ENCODE peak calls at places on chromosomes 2 and 18, in four cellular contexts. R is GM12878, C is K562, M is SK-N-SH. A is an unnamed sample.

GRCh38 chr18:61869631-61870030 is 23.2 kb downstream of the RNF152 start:
- DNase-seq in M (no peak), C (no peak), R (no peak), A (no peak)

GRCh38 chr2:231795525-231796327 is 9.5 kb downstream of the COPS7B start:
- DNase-seq in R (no peak), C (peak; percentile 11), M (peak; percentile 78), A (no peak)

GRCh38 chr2:227471924-227472264 is at the start of gene AGFG1:
- DNase-seq in C (peak; percentile 87), M (peak; percentile 96), R (no peak), A (peak; percentile 96)

GRCh38 chr2:230473378-230473777 is 57.4 kb downstream of the SP100 start:
- DNase-seq in M (no peak), C (no peak), R (no peak), A (no peak)

GRCh38 chr18:67260841-67261240 is 255.7 kb downstream of the DSEL start:
- DNase-seq in C (no peak), R (no peak), M (no peak), A (no peak)

GRCh38 chr18:33849731-33850130 is 271.7 kb downstream of the ASXL3 start:
- DNase-seq in M (no peak), C (no peak), R (no peak), A (no peak)

GRCh38 chr2:127083819-127084503 is 23.0 kb downstream of the BIN1 start:
- DNase-seq in C (no peak), M (no peak), R (no peak), A (no peak)

GRCh38 chr2:9477914-9478313 is 3.6 kb downstream of the IAH1 start:
- DNase-seq in R (no peak), M (no peak), C (no peak), A (no peak)

GRCh38 chr2:48508461-48509124 is 21.4 kb upstream of the STON1 start:
- DNase-seq in R (no peak), C (peak; percentile 75), M (no peak), A (no peak)

GRCh38 chr2:149617476-149617875 is 29.9 kb upstream of the MMADHC start:
- DNase-seq in C (no peak), R (no peak), M (no peak), A (no peak)

GRCh38 chr2:2875831-2876230 is 501.8 kb downstream of the EIPR1 start:
- DNase-seq in R (no peak), C (no peak), M (no peak), A (no peak)

GRCh38 chr2:241935314-241935713 is 65.8 kb downstream of the RTP5 start:
- DNase-seq in R (no peak), M (no peak), C (peak; percentile 2), A (no peak)

GRCh38 chr18:39660141-39660540 is 2094.5 kb upstream of the CELF4 start:
- DNase-seq in C (no peak), M (no peak), R (no peak), A (no peak)

GRCh38 chr18:12159446-12159845 is 65.8 kb downstream of the ANKRD62 start:
- DNase-seq in R (no peak), C (no peak), M (no peak), A (no peak)

GRCh38 chr2:204669386-204669785 is 124.1 kb downstream of the PARD3B start:
- DNase-seq in M (no peak), C (no peak), R (no peak), A (no peak)

GRCh38 chr2:54668711-54669110 is 54.8 kb upstream of the EML6 start:
- DNase-seq in R (no peak), M (no peak), C (no peak), A (no peak)

GRCh38 chr2:182784777-182785176 is 68.7 kb downstream of the DNAJC10 start:
- DNase-seq in R (no peak), M (peak; percentile 37), C (peak; percentile 34), A (no peak)

GRCh38 chr2:222295368-222296041 is 3.3 kb downstream of the PAX3 start:
- DNase-seq in C (no peak), R (no peak), M (no peak), A (peak; percentile 63)

GRCh38 chr2:211281430-211282073 is 725.2 kb downstream of the CPS1 start:
- DNase-seq in M (no peak), R (no peak), C (no peak), A (no peak)

GRCh38 chr18:10139783-10140410 is 226.1 kb downstream of the VAPA start:
- DNase-seq in R (no peak), M (no peak), C (no peak), A (peak; percentile 37)

GRCh38 chr2:1278125-1278524 is 135.1 kb upstream of the TPO start:
- DNase-seq in C (no peak), R (no peak), M (no peak), A (no peak)

GRCh38 chr18:7958081-7958896 is 391.2 kb downstream of the PTPRM start:
- DNase-seq in M (no peak), C (no peak), R (peak; percentile 20), A (no peak)

GRCh38 chr2:203993011-203993410 is 56.4 kb downstream of the ICOS start:
- DNase-seq in R (no peak), C (no peak), M (no peak), A (no peak)

GRCh38 chr2:227388537-227389011 is 825 bp upstream of the SCYGR1 start:
- DNase-seq in M (no peak), C (no peak), R (no peak), A (no peak)

GRCh38 chr18:8800041-8800441 is 94.7 kb downstream of the MTCL1 start:
- DNase-seq in R (no peak), M (no peak), C (no peak), A (no peak)

GRCh38 chr2:50785781-50786180 is 246.2 kb downstream of the NRXN1 start:
- DNase-seq in R (no peak), M (no peak), C (no peak), A (no peak)

GRCh38 chr2:50786345-50786744 is 245.6 kb downstream of the NRXN1 start:
- DNase-seq in R (no peak), M (no peak), C (no peak), A (no peak)

GRCh38 chr2:50783116-50783515 is 248.8 kb downstream of the NRXN1 start:
- DNase-seq in M (no peak), C (no peak), R (no peak), A (no peak)

GRCh38 chr2:50781646-50782045 is 250.3 kb downstream of the NRXN1 start:
- DNase-seq in C (no peak), R (no peak), M (no peak), A (no peak)

GRCh38 chr2:50782543-50782942 is 249.4 kb downstream of the NRXN1 start:
- DNase-seq in C (no peak), M (no peak), R (no peak), A (no peak)
- TF ChIP-seq NRF1 in C (no peak), M (no peak), R (no peak), A (no peak)

GRCh38 chr2:62873603-62874002 is 168.1 kb downstream of the EHBP1 start:
- DNase-seq in C (no peak), R (no peak), M (no peak), A (no peak)

GRCh38 chr2:62868947-62869346 is 163.4 kb downstream of the EHBP1 start:
- DNase-seq in R (no peak), C (no peak), M (no peak), A (no peak)

GRCh38 chr2:62870966-62871365 is 165.5 kb downstream of the EHBP1 start:
- DNase-seq in M (no peak), R (no peak), C (no peak), A (no peak)

GRCh38 chr2:62871506-62871905 is 166.0 kb downstream of the EHBP1 start:
- DNase-seq in M (no peak), R (no peak), C (no peak), A (no peak)

DNA sequence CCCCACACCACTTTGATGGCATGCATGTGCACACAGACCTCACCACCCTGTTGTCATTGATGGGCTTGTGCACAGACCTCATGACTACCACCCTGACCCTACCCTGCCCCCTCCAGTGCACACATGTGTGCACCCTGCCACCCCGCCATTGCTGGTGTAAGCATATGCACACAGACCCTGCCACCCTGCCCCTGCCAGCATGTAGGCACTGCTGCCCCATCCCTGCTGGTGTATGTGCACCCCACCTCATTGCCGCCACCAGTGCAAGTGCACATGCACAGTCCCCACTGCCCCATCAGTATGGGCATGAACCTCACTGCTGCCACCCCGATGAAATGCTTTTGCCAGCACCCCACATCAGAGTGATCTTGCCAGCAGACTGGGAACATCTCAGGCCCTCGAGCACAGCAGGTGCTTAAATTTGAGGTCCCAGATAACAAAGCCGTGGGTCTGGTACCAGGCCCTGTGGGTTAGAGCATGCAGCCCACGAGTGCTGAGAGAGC is 169.4 kb downstream of the EHBP1 start:
- DNase-seq in M (no peak), R (no peak), C (no peak), A (no peak)
- TF ChIP-seq NRF1 in M (no peak), R (no peak), C (no peak), A (no peak)

DNA sequence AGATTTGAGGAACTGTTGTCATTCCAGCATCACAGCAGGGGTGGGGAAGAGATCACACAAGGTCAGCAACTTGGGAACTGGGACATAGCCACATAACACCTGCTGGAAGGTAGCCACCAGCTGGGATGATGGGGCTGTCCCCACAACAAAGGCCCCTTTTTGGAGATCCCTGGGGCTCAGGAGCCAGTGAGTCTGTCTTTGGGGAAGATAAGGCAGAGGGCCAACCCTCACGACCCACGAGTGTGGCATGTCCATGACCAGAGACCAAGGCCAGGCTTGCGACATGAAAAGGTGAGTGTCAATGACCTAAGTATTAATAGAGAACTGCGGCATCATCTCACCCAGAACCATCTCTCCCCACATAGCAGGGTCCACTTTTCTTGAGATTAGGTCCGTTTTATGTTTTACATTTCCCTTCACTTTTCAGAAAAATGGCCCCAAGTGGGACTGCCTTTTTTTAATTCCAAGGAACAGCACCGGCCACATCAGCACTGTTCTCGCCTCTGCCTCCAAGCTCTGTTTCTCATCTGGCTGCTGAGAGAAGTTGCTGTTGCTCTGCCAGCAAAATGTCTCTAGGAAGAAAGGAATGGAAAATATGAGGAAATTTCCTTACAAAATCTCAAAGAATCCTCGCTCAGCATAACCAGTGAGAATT is 106.9 kb downstream of the GFPT1 start:
- DNase-seq in C (no peak), R (no peak), M (no peak), A (no peak)
- TF ChIP-seq NRF1 in C (no peak), R (no peak), M (no peak), A (no peak)

GRCh38 chr2:151182396-151182795 is 79.3 kb downstream of the RBM43 start:
- DNase-seq in C (no peak), M (no peak), R (no peak), A (no peak)
- TF ChIP-seq NRF1 in C (no peak), M (no peak), R (no peak), A (no peak)

GRCh38 chr2:177272765-177273164 is 8.2 kb upstream of the NFE2L2 start:
- DNase-seq in M (no peak), C (no peak), R (no peak), A (no peak)

GRCh38 chr2:177275041-177275440 is 10.5 kb upstream of the NFE2L2 start:
- DNase-seq in C (no peak), M (no peak), R (no peak), A (no peak)

GRCh38 chr2:177275671-177276070 is 11.1 kb upstream of the NFE2L2 start:
- DNase-seq in C (no peak), R (no peak), M (no peak), A (no peak)

GRCh38 chr2:177271981-177272666 is 7.6 kb upstream of the NFE2L2 start:
- DNase-seq in R (no peak), C (no peak), M (no peak), A (no peak)

GRCh38 chr2:177273456-177273855 is 8.9 kb upstream of the NFE2L2 start:
- DNase-seq in R (no peak), M (no peak), C (no peak), A (no peak)
- TF ChIP-seq NRF1 in R (no peak), M (no peak), C (no peak), A (no peak)

A was measured in H1.